ENCODE peak calls at places on chromosome 13, in six cellular contexts. S is EL; G is activated CD4-positive, CD25-positive, alpha-beta regulatory T cell treated with anti-CD3 and anti-CD28 coated beads, Interleukin-2, amount 50 U/mL, for 16 hours; F is progenitor cell of endocrine pancreas; E is mammary epithelial cell; Y is myocyte. B is an unnamed sample.

GRCh38 chr13:85500716-85501256 is 298.4 kb downstream of the SLITRK6 start:
- DNase-seq in S (no peak), G (no peak), F (no peak), E (peak; percentile 65), Y (no peak), B (no peak)

GRCh38 chr13:71873418-71874276 is 6.6 kb upstream of the DACH1 start:
- DNase-seq in S (no peak), G (no peak), F (no peak), E (no peak), Y (no peak), B (no peak)

GRCh38 chr13:113820813-113821651 is 42.8 kb downstream of the GAS6 start:
- DNase-seq in S (peak; percentile 98), G (no peak), F (no peak), E (peak; percentile 97), Y (peak; percentile 98), B (no peak)

GRCh38 chr13:29165840-29166239 is 345.7 kb downstream of the MTUS2 start:
- DNase-seq in S (peak; percentile 51), G (no peak), F (no peak), E (no peak), Y (no peak), B (no peak)

GRCh38 chr13:79483302-79483701 is 2.3 kb downstream of the NDFIP2 start:
- DNase-seq in S (peak; percentile 85), G (no peak), F (no peak), E (peak; percentile 55), Y (peak; percentile 13), B (no peak)

GRCh38 chr13:26377038-26377437 is 123.1 kb downstream of the CDK8 start:
- DNase-seq in S (peak; percentile 36), G (no peak), F (no peak), E (peak; percentile 4), Y (peak; percentile 34), B (no peak)

GRCh38 chr13:39822437-39822836 is 167.0 kb downstream of the COG6 start:
- DNase-seq in S (no peak), G (no peak), F (no peak), E (peak; percentile 43), Y (no peak), B (no peak)

GRCh38 chr13:59230484-59231264 is 933.1 kb downstream of the DIAPH3 start:
- DNase-seq in S (no peak), G (no peak), F (no peak), E (no peak), Y (no peak), B (no peak)

GRCh38 chr13:110885966-110886365 is 28.9 kb downstream of the ANKRD10 start:
- DNase-seq in S (no peak), G (no peak), F (no peak), E (no peak), Y (peak; percentile 66), B (no peak)

GRCh38 chr13:112768795-112769411 is 79.1 kb downstream of the ATP11A start:
- DNase-seq in S (no peak), G (no peak), F (no peak), E (no peak), Y (peak; percentile 61), B (no peak)

GRCh38 chr13:73914119-73914518 is 220.1 kb downstream of the KLF12 start:
- DNase-seq in S (no peak), G (no peak), F (no peak), E (no peak), Y (peak; percentile 21), B (no peak)

GRCh38 chr13:89969996-89970709 is 1377.3 kb upstream of the MIR17HG start:
- DNase-seq in S (peak; percentile 22), G (no peak), F (no peak), E (no peak), Y (peak; percentile 1), B (no peak)

GRCh38 chr13:99796175-99796819 is 175.3 kb downstream of the ZIC5 start:
- DNase-seq in S (peak; percentile 50), G (no peak), F (peak; percentile 66), E (peak; percentile 32), Y (peak; percentile 74), B (no peak)

GRCh38 chr13:100438059-100438788 is 150.4 kb downstream of the GGACT start:
- DNase-seq in S (no peak), G (no peak), F (no peak), E (no peak), Y (no peak), B (no peak)

GRCh38 chr13:77330009-77330471 is 3.1 kb upstream of the MYCBP2 start:
- DNase-seq in S (no peak), G (no peak), F (no peak), E (no peak), Y (no peak), B (no peak)

GRCh38 chr13:77810430-77810829 is 108.2 kb downstream of the EDNRB start:
- DNase-seq in S (peak; percentile 27), G (no peak), F (no peak), E (peak; percentile 8), Y (peak; percentile 41), B (no peak)

GRCh38 chr13:78680611-78681010 is 21.7 kb upstream of the OBI1 start:
- DNase-seq in S (no peak), G (no peak), F (no peak), E (no peak), Y (no peak), B (no peak)

GRCh38 chr13:39503048-39503447 is 99.9 kb downstream of the LHFPL6 start:
- DNase-seq in S (no peak), G (no peak), F (no peak), E (no peak), Y (no peak), B (no peak)

GRCh38 chr13:24802074-24802473 is 38.1 kb downstream of the RNF17 start:
- DNase-seq in S (peak; percentile 6), G (no peak), F (no peak), E (peak; percentile 39), Y (peak; percentile 45), B (no peak)